ENCODE peak calls at places on chromosomes 11 and 22, in six cellular contexts. M is body of pancreas; R is activated T-cell treated with anti-CD3 and anti-CD28 coated beads, Interleukin-2, amount 50 U/mL, for 4 hours; E is heart right ventricle; B is naive thymus-derived CD8-positive, alpha-beta T cell; T is left lung. P is an unnamed sample.

GRCh38 chr11:45929486-45930030 is 7.1 kb downstream of the LARGE2 start:
- ATAC-seq in M (no peak), R (peak; percentile 30), E (no peak), B (peak; percentile 44), T (peak; percentile 39), P (no peak)

GRCh38 chr22:25942126-25942988 is 200.4 kb downstream of the MYO18B start:
- ATAC-seq in M (no peak), R (no peak), E (peak; percentile 72), B (no peak), T (no peak), P (no peak)

GRCh38 chr22:23175817-23176644 is 4.3 kb upstream of the BCR start:
- ATAC-seq in M (no peak), R (no peak), E (no peak), B (no peak), T (no peak), P (no peak)

GRCh38 chr22:28600546-28601143 is 79.0 kb downstream of the TTC28 start:
- ATAC-seq in M (peak; percentile 64), R (no peak), E (peak; percentile 39), B (no peak), T (peak; percentile 72), P (peak; percentile 64)

GRCh38 chr11:100715163-100715792 is 28.2 kb downstream of the ARHGAP42 start:
- ATAC-seq in M (no peak), R (no peak), E (peak; percentile 70), B (no peak), T (no peak), P (no peak)

GRCh38 chr11:69799582-69799981 is 19.6 kb downstream of the FGF3 start:
- ATAC-seq in M (no peak), R (no peak), E (no peak), B (no peak), T (no peak), P (peak; percentile 78)

GRCh38 chr11:93734427-93735222 is 6.7 kb downstream of the TAF1D start:
- ATAC-seq in M (no peak), R (no peak), E (no peak), B (no peak), T (no peak), P (no peak)

GRCh38 chr11:73203790-73204189 is 14.3 kb upstream of the P2RY2 start:
- ATAC-seq in M (no peak), R (no peak), E (no peak), B (no peak), T (no peak), P (no peak)

GRCh38 chr22:39204216-39204615 is 40.6 kb downstream of the PDGFB start:
- ATAC-seq in M (no peak), R (no peak), E (no peak), B (no peak), T (no peak), P (no peak)

GRCh38 chr11:59437770-59438169 is 1.5 kb downstream of the OR5A1 start:
- ATAC-seq in M (no peak), R (no peak), E (no peak), B (no peak), T (no peak), P (no peak)

GRCh38 chr11:46272816-46273427 is 4.5 kb upstream of the CREB3L1 start:
- ATAC-seq in M (no peak), R (no peak), E (peak; percentile 73), B (no peak), T (peak; percentile 62), P (peak; percentile 81)

GRCh38 chr11:128579790-128580504 is 7.4 kb downstream of the ETS1 start:
- ATAC-seq in M (no peak), R (peak; percentile 87), E (no peak), B (peak; percentile 40), T (no peak), P (no peak)

GRCh38 chr11:25242928-25243327 is 746.1 kb downstream of the LUZP2 start:
- ATAC-seq in M (no peak), R (no peak), E (no peak), B (no peak), T (no peak), P (no peak)

GRCh38 chr11:61048368-61049065 is 53.8 kb upstream of the CD5 start:
- ATAC-seq in M (no peak), R (no peak), E (no peak), B (peak; percentile 29), T (no peak), P (no peak)

GRCh38 chr11:93646399-93646798 is 15.1 kb upstream of the CEP295 start:
- ATAC-seq in M (no peak), R (no peak), E (no peak), B (no peak), T (no peak), P (no peak)

GRCh38 chr11:17782145-17782544 is 47.6 kb downstream of the KCNC1 start:
- ATAC-seq in M (no peak), R (no peak), E (no peak), B (no peak), T (no peak), P (no peak)

GRCh38 chr11:19828382-19829108 is 115.9 kb downstream of the NAV2 start:
- ATAC-seq in M (no peak), R (no peak), E (no peak), B (no peak), T (peak; percentile 61), P (no peak)

GRCh38 chr22:35600466-35600865 is 16.7 kb downstream of the MB start:
- ATAC-seq in M (no peak), R (no peak), E (no peak), B (no peak), T (no peak), P (no peak)

GRCh38 chr11:95832763-95833162 is 42.5 kb downstream of the CEP57 start:
- ATAC-seq in M (no peak), R (no peak), E (no peak), B (no peak), T (no peak), P (no peak)

GRCh38 chr11:130608267-130608666 is 159.8 kb downstream of the ADAMTS15 start:
- ATAC-seq in M (no peak), R (no peak), E (no peak), B (no peak), T (no peak), P (no peak)

GRCh38 chr22:42443240-42444059 is 11.2 kb upstream of the NFAM1 start:
- ATAC-seq in M (no peak), R (peak; percentile 61), E (no peak), B (peak; percentile 19), T (no peak), P (peak; percentile 11)

GRCh38 chr22:37044634-37045625 is 6.6 kb upstream of the KCTD17 start:
- ATAC-seq in M (no peak), R (peak; percentile 84), E (no peak), B (no peak), T (peak; percentile 13), P (no peak)

GRCh38 chr22:22547226-22547625 is 11.8 kb downstream of the PRAME start:
- ATAC-seq in M (no peak), R (no peak), E (no peak), B (no peak), T (no peak), P (no peak)

GRCh38 chr22:49673048-49673447 is 154.6 kb downstream of the BRD1 start:
- ATAC-seq in M (no peak), R (no peak), E (no peak), B (no peak), T (no peak), P (no peak)

GRCh38 chr11:71477637-71478011 is 24.6 kb downstream of the NADSYN1 start:
- ATAC-seq in M (no peak), R (no peak), E (no peak), B (no peak), T (no peak), P (no peak)

GRCh38 chr11:1099519-1100355 is 25.1 kb downstream of the MUC2 start:
- ATAC-seq in M (no peak), R (no peak), E (no peak), B (no peak), T (no peak), P (no peak)